ENCODE peak calls at places on chromosome 15, in eight cellular contexts. S is left ventricle myocardium inferior, O is dorsolateral prefrontal cortex, F is right cardiac atrium, R is Panc1, D is upper lobe of left lung, J is transverse colon, T is body of pancreas. C is an unnamed sample. For H3K27me3, the result is how much of the 10 kb centered on the place peaks cover.

GRCh38 chr15:32124726-32125125 is 94.4 kb downstream of the CHRNA7 start:
- DNase-seq in S (no peak), O (no peak), F (no peak), R (no peak), D (no peak), J (no peak), T (no peak), C (no peak)

GRCh38 chr15:32122013-32122412 is 91.7 kb downstream of the CHRNA7 start:
- DNase-seq in S (no peak), O (no peak), F (no peak), R (no peak), D (no peak), J (no peak), T (no peak), C (no peak)

GRCh38 chr15:23420806-23421575 is 26.1 kb downstream of the GOLGA6L2 start:
- DNase-seq in S (no peak), O (no peak), F (peak), R (no peak), D (peak), J (peak), T (no peak), C (no peak)

GRCh38 chr15:55110446-55110845 is 86.3 kb downstream of the RSL24D1 start:
- DNase-seq in S (no peak), O (no peak), F (no peak), R (no peak), D (no peak), J (no peak), T (no peak), C (no peak)

GRCh38 chr15:98612490-98613110 is 35.7 kb upstream of the IGF1R start:
- DNase-seq in S (no peak), O (no peak), F (no peak), R (no peak), D (no peak), J (no peak), T (peak), C (no peak)

GRCh38 chr15:100049936-100050876 is 291.6 kb downstream of the ADAMTS17 start:
- DNase-seq in S (no peak), O (no peak), F (no peak), R (no peak), D (no peak), J (no peak), T (no peak), C (peak)

GRCh38 chr15:40766906-40767837 is 2.6 kb upstream of the C15orf62 start:
- DNase-seq in S (no peak), O (no peak), F (no peak), R (no peak), D (peak), J (no peak), T (no peak), C (no peak)

GRCh38 chr15:51170882-51171577 is 76.3 kb upstream of the TNFAIP8L3 start:
- DNase-seq in S (no peak), O (no peak), F (no peak), R (no peak), D (no peak), J (no peak), T (no peak), C (no peak)

GRCh38 chr15:63504979-63505841 is 817 bp downstream of the USP3 start:
- DNase-seq in S (peak), O (peak), F (peak), R (no peak), D (peak), J (peak), T (peak), C (peak)

GRCh38 chr15:50117628-50118027 is 1.4 kb downstream of the ATP8B4 start:
- DNase-seq in S (no peak), O (no peak), F (no peak), R (no peak), D (no peak), J (no peak), T (no peak), C (no peak)

GRCh38 chr15:49898575-49899283 is 220.3 kb downstream of the ATP8B4 start:
- DNase-seq in S (no peak), O (no peak), F (no peak), R (no peak), D (no peak), J (no peak), T (no peak), C (no peak)

GRCh38 chr15:85415779-85416178 is 35.4 kb downstream of the AKAP13 start:
- DNase-seq in S (no peak), O (no peak), F (no peak), R (no peak), D (no peak), J (no peak), T (no peak), C (no peak)

GRCh38 chr15:29568840-29569532 is 253.3 kb downstream of the TJP1 start:
- DNase-seq in S (no peak), O (no peak), F (peak), R (no peak), D (no peak), J (peak), T (peak), C (peak)

GRCh38 chr15:77409259-77410156 is 10.4 kb downstream of the PEAK1 start:
- DNase-seq in S (no peak), O (no peak), F (no peak), R (no peak), D (no peak), J (no peak), T (no peak), C (peak)

GRCh38 chr15:67181221-67181639 is 73.2 kb downstream of the AAGAB start:
- DNase-seq in S (no peak), O (no peak), F (no peak), R (no peak), D (no peak), J (no peak), T (no peak), C (peak)

GRCh38 chr15:65839354-65839901 is 29.9 kb upstream of the RAB11A start:
- DNase-seq in S (no peak), O (no peak), F (no peak), R (no peak), D (no peak), J (no peak), T (no peak), C (no peak)

GRCh38 chr15:86155551-86155950 is 75.9 kb downstream of the AGBL1 start:
- DNase-seq in S (no peak), O (no peak), F (no peak), R (no peak), D (no peak), J (no peak), T (no peak), C (no peak)

GRCh38 chr15:58566029-58566428 is 134.2 kb downstream of the LIPC start:
- DNase-seq in S (no peak), O (no peak), F (no peak), R (no peak), D (no peak), J (no peak), T (no peak), C (peak)

GRCh38 chr15:34147371-34148140 is 45.7 kb downstream of the PGBD4 start:
- DNase-seq in S (no peak), O (no peak), F (no peak), R (no peak), D (no peak), J (no peak), T (no peak), C (no peak)

GRCh38 chr15:56053046-56053400 is 59.6 kb upstream of the NEDD4 start:
- DNase-seq in S (no peak), O (no peak), F (no peak), R (no peak), D (no peak), J (no peak), T (no peak), C (no peak)

GRCh38 chr15:75648156-75649000 is 666 bp downstream of the SNX33 start:
- DNase-seq in S (peak), O (no peak), F (peak), R (no peak), D (peak), J (peak), T (peak), C (peak)

GRCh38 chr15:59131955-59132562 is 27.1 kb downstream of the CCNB2 start:
- DNase-seq in S (no peak), O (no peak), F (no peak), R (no peak), D (no peak), J (peak), T (no peak), C (peak)

GRCh38 chr15:38558714-38559059 is 5.9 kb downstream of the RASGRP1 start:
- DNase-seq in S (no peak), O (no peak), F (no peak), R (no peak), D (no peak), J (no peak), T (no peak), C (no peak)

GRCh38 chr15:74291101-74292071 is 55.3 kb downstream of the CCDC33 start:
- DNase-seq in S (peak), O (peak), F (peak), R (no peak), D (peak), J (peak), T (peak), C (peak)

DNA sequence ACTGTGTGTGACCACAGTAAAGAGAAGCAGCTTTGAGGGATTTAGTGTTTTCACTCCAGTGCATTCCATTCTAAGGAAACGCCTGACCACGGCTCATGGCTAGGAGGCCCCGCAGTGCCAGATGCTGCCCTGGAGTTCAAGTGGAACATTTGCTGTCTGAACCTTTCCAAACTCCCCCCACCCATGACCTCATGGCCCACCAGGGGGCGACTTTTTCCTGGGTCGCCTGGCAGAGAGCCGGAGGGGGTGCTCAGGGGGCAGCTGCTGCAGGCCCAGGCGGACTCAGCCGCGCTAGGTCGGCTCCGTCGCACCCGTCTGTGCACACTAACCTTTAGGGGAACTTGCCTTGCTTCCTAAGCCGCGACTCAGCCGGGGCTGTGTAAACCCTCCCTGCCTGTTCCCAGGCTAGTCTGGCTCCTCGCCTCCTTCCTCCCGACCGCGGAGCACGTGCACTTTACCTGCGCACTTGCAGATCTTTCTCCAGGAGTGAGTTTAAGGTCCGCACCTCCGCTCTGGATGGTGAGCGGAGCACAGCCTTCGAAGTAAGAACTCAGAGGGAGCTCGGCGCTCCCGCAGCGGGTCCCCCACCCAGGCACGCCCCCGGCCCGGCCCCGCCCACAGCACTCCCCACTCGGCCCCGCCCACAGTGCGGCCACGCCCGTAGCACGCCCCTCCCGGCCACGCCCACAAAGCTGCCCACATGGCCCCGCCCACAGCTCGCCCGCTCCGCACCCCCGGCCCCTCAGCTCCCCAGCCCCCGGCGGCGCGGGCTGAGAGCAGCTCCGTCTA is at the start of gene OCA2:
- DNase-seq in S (peak), O (no peak), F (peak), R (no peak), D (peak), J (peak), T (peak), C (peak)
- H3K27me3 ChIP-seq in S (half or more), O (under half), F (under half), R (under half), D (under half), J (half or more), T (under half), C (under half)

DNA sequence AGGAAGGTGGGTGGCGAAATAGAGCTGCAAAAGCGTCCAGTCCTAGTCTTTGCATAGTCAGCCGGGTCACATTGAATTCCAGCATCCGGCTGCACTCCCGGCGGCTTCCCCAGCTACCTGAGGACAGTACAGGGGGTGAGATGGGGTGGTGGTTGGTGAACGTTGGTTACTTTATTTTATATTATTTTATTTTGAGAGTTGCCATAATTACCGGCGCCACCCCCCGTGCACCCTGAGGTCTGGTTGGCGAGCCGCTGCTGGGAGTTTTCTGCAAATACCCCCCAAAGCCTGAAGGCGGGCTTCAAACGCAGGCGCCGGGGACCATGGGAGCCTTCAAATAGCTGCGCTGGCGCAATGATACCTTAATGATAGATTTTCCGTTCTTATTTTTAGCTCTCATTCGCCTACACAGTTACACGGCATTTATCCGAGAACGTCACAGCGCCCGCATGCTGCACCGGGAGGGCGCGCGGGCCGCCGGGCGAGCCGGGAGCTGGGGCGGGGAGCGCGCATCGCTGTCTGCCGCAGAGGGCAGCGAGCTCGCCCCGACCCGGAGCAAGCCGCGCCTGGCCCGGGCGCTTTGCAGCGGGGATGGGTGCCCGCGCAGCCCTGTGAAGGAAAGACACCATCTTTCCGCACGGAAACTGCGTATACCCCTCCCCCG is 756 bp upstream of the RASGRF1 start:
- DNase-seq in S (no peak), O (peak), F (no peak), R (no peak), D (peak), J (no peak), T (no peak), C (no peak)
- H3K27me3 ChIP-seq in S (half or more), O (under half), F (under half), R (under half), D (under half), J (half or more), T (under half), C (under half)

DNA sequence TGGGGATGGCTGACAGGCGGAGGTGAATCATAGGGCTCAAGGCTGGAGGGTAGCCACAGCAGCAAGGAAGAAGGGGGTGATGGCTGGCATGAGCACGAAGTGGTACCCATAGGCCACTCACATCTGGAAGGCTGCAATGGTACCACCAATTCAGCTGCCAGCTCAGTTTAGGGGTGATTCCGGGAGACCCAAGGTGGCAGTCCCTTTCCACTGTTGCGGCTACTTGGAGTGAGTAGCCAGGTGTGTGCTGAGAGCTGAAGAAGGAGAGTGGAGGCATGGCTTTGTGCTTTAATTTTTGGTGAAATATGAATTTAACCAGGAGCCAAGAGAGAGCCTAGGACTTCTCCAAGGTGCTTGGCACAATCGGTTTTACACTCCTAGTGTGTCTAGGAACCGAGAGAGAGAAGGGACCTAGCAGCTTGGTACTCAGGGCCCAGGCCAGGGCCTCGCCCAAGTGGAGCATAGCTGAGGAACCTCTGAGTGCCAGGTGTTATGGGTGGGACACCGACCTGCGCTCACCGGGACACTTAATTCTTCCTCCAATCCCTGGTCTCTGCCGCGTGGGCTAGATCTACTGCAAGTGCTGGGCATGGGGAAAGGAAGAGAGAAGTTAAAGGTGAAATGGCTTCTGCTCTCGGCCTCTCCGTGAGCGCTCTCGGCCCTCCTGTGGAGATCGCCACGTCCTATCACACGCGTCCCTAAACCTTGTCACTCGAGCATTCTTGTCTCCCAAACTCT is 32.2 kb upstream of the POLG start:
- DNase-seq in S (no peak), O (no peak), F (no peak), R (no peak), D (no peak), J (no peak), T (no peak), C (no peak)
- H3K27me3 ChIP-seq in S (half or more), O (under half), F (under half), R (under half), D (half or more), J (half or more), T (half or more), C (half or more)

DNA sequence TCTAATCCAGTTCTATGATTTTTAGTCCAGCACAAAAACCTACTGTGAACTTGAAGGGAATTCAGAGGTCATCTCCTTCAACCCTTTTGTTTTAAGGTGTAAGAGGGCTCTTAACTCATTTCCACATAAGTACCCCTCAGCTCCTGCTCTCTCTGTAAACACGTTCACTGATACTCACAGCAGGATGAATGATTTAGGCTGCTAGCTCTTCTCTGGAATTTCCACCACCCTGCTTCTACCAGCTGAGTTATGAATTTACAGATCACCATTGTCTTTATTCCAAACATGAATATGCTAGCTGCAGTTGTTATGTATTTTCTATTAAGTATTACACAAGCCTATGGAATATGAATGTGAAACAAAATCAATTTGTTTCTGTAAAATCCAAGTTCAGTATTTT is 101.3 kb upstream of the NANOGP8 start:
- DNase-seq in S (no peak), O (no peak), F (no peak), R (no peak), D (no peak), J (no peak), T (no peak), C (no peak)
- H3K27me3 ChIP-seq in S (under half), O (under half), F (under half), R (under half), D (under half), J (under half), T (under half), C (under half)

GRCh38 chr15:71577071-71577470 is 233.3 kb upstream of the NR2E3 start:
- DNase-seq in S (no peak), O (no peak), F (no peak), R (no peak), D (no peak), J (no peak), T (no peak), C (no peak)
- H3K27me3 ChIP-seq in S (under half), O (under half), F (under half), R (under half), D (under half), J (under half), T (under half), C (under half)

GRCh38 chr15:88794001-88794400 is 9.2 kb upstream of the ACAN start:
- DNase-seq in S (no peak), O (no peak), F (no peak), R (no peak), D (no peak), J (no peak), T (no peak), C (no peak)
- H3K27me3 ChIP-seq in S (half or more), O (under half), F (under half), R (under half), D (under half), J (under half), T (under half), C (under half)

GRCh38 chr15:96042734-96043224 is 287.7 kb upstream of the NR2F2 start:
- DNase-seq in S (no peak), O (no peak), F (no peak), R (no peak), D (no peak), J (no peak), T (no peak), C (no peak)

GRCh38 chr15:96038650-96039049 is 291.9 kb upstream of the NR2F2 start:
- DNase-seq in S (no peak), O (no peak), F (no peak), R (no peak), D (no peak), J (no peak), T (no peak), C (no peak)

GRCh38 chr15:96035091-96035490 is 295.4 kb upstream of the NR2F2 start:
- DNase-seq in S (no peak), O (no peak), F (no peak), R (no peak), D (no peak), J (no peak), T (no peak), C (no peak)

GRCh38 chr15:96041982-96042733 is 288.3 kb upstream of the NR2F2 start:
- DNase-seq in S (no peak), O (no peak), F (no peak), R (no peak), D (no peak), J (no peak), T (no peak), C (no peak)

DNA sequence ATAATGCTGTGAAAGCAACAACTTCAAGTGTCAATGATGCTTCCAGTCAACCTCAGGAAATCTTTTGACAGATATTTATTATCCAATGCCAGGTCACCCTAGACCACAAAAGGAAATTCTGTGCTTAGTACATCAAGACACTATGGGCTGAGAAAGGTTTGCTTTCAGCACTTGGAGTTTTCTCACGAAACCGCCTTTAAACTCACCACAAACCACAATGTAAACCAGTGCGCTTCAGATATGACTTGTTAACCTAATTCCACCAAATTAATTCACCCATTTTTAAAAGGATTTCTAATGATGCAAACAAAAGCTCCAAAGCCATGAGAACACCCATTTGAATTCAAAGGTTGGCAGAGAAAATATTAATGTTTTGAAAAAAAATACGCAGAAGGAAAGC is 292.9 kb upstream of the NR2F2 start:
- DNase-seq in S (no peak), O (no peak), F (no peak), R (no peak), D (no peak), J (no peak), T (no peak), C (no peak)
- H3K27me3 ChIP-seq in S (under half), O (under half), F (under half), R (under half), D (under half), J (under half), T (under half), C (under half)

GRCh38 chr15:101323793-101324505 is 28.9 kb upstream of the SNRPA1 start:
- DNase-seq in S (no peak), O (no peak), F (no peak), R (no peak), D (no peak), J (no peak), T (no peak), C (peak)
- H3K27me3 ChIP-seq in S (under half), O (under half), F (under half), R (under half), D (under half), J (under half), T (under half), C (under half)

DNA sequence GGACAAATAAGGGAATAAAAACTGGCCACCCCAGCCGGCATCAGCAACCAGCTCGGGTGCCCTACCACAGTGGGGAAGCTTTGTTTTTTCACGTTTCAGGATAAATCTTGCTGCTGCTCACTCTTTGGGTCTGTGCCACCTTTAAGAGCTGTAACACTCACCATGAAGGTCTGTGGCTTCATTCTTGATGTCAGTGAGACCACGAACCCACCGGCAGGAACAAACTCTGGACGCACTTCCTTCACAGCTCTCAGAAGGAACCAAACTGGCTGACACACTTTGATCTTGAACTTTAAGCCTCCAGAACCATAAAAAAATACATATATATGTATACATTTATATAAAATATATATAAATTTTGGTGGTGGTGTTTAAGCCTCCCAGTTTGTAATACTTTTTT is 197.6 kb upstream of the SLCO3A1 start:
- DNase-seq in S (no peak), O (no peak), F (no peak), R (no peak), D (no peak), J (no peak), T (no peak), C (no peak)
- H3K27me3 ChIP-seq in S (under half), O (under half), F (under half), R (under half), D (under half), J (under half), T (under half), C (under half)

C was measured in colonic mucosa.